ENCODE peak calls at places on chromosomes 4 and X, in ten cellular contexts. One of them, this sample, is unnamed.

GRCh38 chrX:67612231-67612630 is 68.4 kb downstream of the AR start:
- DNase-seq in heart left ventricle: no peak
- DNase-seq in brain microvascular endothelial cell: no peak
- DNase-seq in fibroblast of pulmonary artery: no peak
- DNase-seq in fibroblast of villous mesenchyme: peak
- DNase-seq in upper lobe of right lung: no peak
- DNase-seq in GM12865: no peak
- DNase-seq in cardiac muscle cell: no peak
- DNase-seq in stomach: no peak
- DNase-seq in psoas muscle: no peak
- DNase-seq in this sample: peak

GRCh38 chr4:109665783-109666455 is 37.3 kb downstream of the CASP6 start:
- DNase-seq in stomach: no peak
- DNase-seq in fibroblast of pulmonary artery: no peak
- DNase-seq in GM12865: no peak
- DNase-seq in fibroblast of villous mesenchyme: no peak
- DNase-seq in brain microvascular endothelial cell: no peak
- DNase-seq in cardiac muscle cell: no peak
- DNase-seq in upper lobe of right lung: no peak
- DNase-seq in heart left ventricle: no peak
- DNase-seq in psoas muscle: no peak
- DNase-seq in this sample: peak

GRCh38 chrX:97494756-97495372 is 611.2 kb downstream of the RPA4 start:
- DNase-seq in stomach: no peak
- DNase-seq in psoas muscle: no peak
- DNase-seq in cardiac muscle cell: no peak
- DNase-seq in fibroblast of pulmonary artery: no peak
- DNase-seq in heart left ventricle: no peak
- DNase-seq in GM12865: peak
- DNase-seq in brain microvascular endothelial cell: no peak
- DNase-seq in fibroblast of villous mesenchyme: no peak
- DNase-seq in upper lobe of right lung: no peak
- DNase-seq in this sample: no peak

GRCh38 chr4:168585168-168586091 is 88.6 kb downstream of the PALLD start:
- DNase-seq in fibroblast of villous mesenchyme: peak
- DNase-seq in stomach: peak
- DNase-seq in GM12865: peak
- DNase-seq in psoas muscle: peak
- DNase-seq in heart left ventricle: peak
- DNase-seq in upper lobe of right lung: peak
- DNase-seq in fibroblast of pulmonary artery: peak
- DNase-seq in cardiac muscle cell: peak
- DNase-seq in brain microvascular endothelial cell: peak
- DNase-seq in this sample: no peak

GRCh38 chr4:150224896-150225591 is 146.8 kb downstream of the DCLK2 start:
- DNase-seq in fibroblast of villous mesenchyme: peak
- DNase-seq in fibroblast of pulmonary artery: peak
- DNase-seq in brain microvascular endothelial cell: peak
- DNase-seq in heart left ventricle: no peak
- DNase-seq in stomach: no peak
- DNase-seq in GM12865: no peak
- DNase-seq in upper lobe of right lung: no peak
- DNase-seq in psoas muscle: no peak
- DNase-seq in cardiac muscle cell: peak
- DNase-seq in this sample: no peak

GRCh38 chr4:128775916-128776315 is 33.6 kb upstream of the JADE1 start:
- DNase-seq in psoas muscle: no peak
- DNase-seq in stomach: no peak
- DNase-seq in fibroblast of villous mesenchyme: no peak
- DNase-seq in fibroblast of pulmonary artery: no peak
- DNase-seq in cardiac muscle cell: no peak
- DNase-seq in GM12865: no peak
- DNase-seq in upper lobe of right lung: no peak
- DNase-seq in heart left ventricle: no peak
- DNase-seq in brain microvascular endothelial cell: no peak
- DNase-seq in this sample: no peak

GRCh38 chrX:135931644-135932487 is 38.4 kb downstream of the SAGE1 start:
- DNase-seq in brain microvascular endothelial cell: peak
- DNase-seq in cardiac muscle cell: peak
- DNase-seq in fibroblast of villous mesenchyme: peak
- DNase-seq in psoas muscle: peak
- DNase-seq in upper lobe of right lung: no peak
- DNase-seq in heart left ventricle: no peak
- DNase-seq in stomach: peak
- DNase-seq in fibroblast of pulmonary artery: peak
- DNase-seq in GM12865: peak
- DNase-seq in this sample: peak

GRCh38 chr4:138868562-138868961 is 147.0 kb upstream of the NOCT start:
- DNase-seq in cardiac muscle cell: peak
- DNase-seq in psoas muscle: no peak
- DNase-seq in brain microvascular endothelial cell: no peak
- DNase-seq in heart left ventricle: no peak
- DNase-seq in stomach: no peak
- DNase-seq in upper lobe of right lung: no peak
- DNase-seq in GM12865: no peak
- DNase-seq in fibroblast of pulmonary artery: no peak
- DNase-seq in fibroblast of villous mesenchyme: peak
- DNase-seq in this sample: no peak

GRCh38 chrX:114626323-114626722 is 42.4 kb downstream of the HTR2C start:
- DNase-seq in cardiac muscle cell: peak
- DNase-seq in heart left ventricle: no peak
- DNase-seq in psoas muscle: no peak
- DNase-seq in upper lobe of right lung: no peak
- DNase-seq in fibroblast of villous mesenchyme: peak
- DNase-seq in stomach: no peak
- DNase-seq in fibroblast of pulmonary artery: peak
- DNase-seq in brain microvascular endothelial cell: no peak
- DNase-seq in GM12865: peak
- DNase-seq in this sample: no peak
- TF ChIP-seq CTCF in cardiac muscle cell: peak
- TF ChIP-seq CTCF in heart left ventricle: peak
- TF ChIP-seq CTCF in psoas muscle: peak
- TF ChIP-seq CTCF in upper lobe of right lung: peak
- TF ChIP-seq CTCF in fibroblast of villous mesenchyme: peak
- TF ChIP-seq CTCF in stomach: peak
- TF ChIP-seq CTCF in fibroblast of pulmonary artery: peak
- TF ChIP-seq CTCF in brain microvascular endothelial cell: peak
- TF ChIP-seq CTCF in GM12865: peak
- TF ChIP-seq CTCF in this sample: peak

DNA sequence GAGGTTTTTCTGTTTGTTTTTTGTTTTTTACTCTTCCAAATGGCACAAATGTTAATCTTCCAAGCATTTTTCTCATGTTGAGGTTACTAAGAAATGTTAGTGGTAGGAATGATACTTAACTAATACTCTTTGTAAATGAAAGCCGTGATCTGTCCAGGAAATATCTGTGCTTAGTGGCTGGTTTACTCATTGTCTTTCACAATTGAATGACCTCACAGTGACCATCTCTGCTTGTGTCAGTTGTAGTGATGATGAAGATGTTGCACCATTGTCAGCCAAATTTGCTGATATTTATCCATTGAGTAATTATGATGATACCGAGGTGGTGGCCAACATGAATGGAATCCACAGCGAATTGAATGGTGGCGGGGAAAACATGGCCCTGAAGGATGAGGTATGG is 93.5 kb downstream of the TNIP2 start:
- DNase-seq in GM12865: no peak
- DNase-seq in fibroblast of villous mesenchyme: peak
- DNase-seq in brain microvascular endothelial cell: peak
- DNase-seq in fibroblast of pulmonary artery: peak
- DNase-seq in stomach: no peak
- DNase-seq in cardiac muscle cell: peak
- DNase-seq in heart left ventricle: no peak
- DNase-seq in upper lobe of right lung: no peak
- DNase-seq in psoas muscle: no peak
- DNase-seq in this sample: no peak
- H3K4me3 ChIP-seq in GM12865: no peak
- H3K4me3 ChIP-seq in fibroblast of villous mesenchyme: no peak
- H3K4me3 ChIP-seq in brain microvascular endothelial cell: no peak
- H3K4me3 ChIP-seq in fibroblast of pulmonary artery: no peak
- H3K4me3 ChIP-seq in stomach: no peak
- H3K4me3 ChIP-seq in cardiac muscle cell: no peak
- H3K4me3 ChIP-seq in heart left ventricle: no peak
- H3K4me3 ChIP-seq in upper lobe of right lung: no peak
- H3K4me3 ChIP-seq in psoas muscle: no peak
- H3K4me3 ChIP-seq in this sample: no peak

GRCh38 chr4:52718123-52718522 is 33.1 kb downstream of the ERVMER34-1 start:
- DNase-seq in stomach: no peak
- DNase-seq in fibroblast of pulmonary artery: peak
- DNase-seq in GM12865: peak
- DNase-seq in fibroblast of villous mesenchyme: peak
- DNase-seq in cardiac muscle cell: peak
- DNase-seq in psoas muscle: no peak
- DNase-seq in brain microvascular endothelial cell: no peak
- DNase-seq in upper lobe of right lung: no peak
- DNase-seq in heart left ventricle: no peak
- DNase-seq in this sample: no peak
- TF ChIP-seq CTCF in stomach: no peak
- TF ChIP-seq CTCF in fibroblast of pulmonary artery: no peak
- TF ChIP-seq CTCF in GM12865: no peak
- TF ChIP-seq CTCF in fibroblast of villous mesenchyme: no peak
- TF ChIP-seq CTCF in cardiac muscle cell: no peak
- TF ChIP-seq CTCF in psoas muscle: no peak
- TF ChIP-seq CTCF in brain microvascular endothelial cell: no peak
- TF ChIP-seq CTCF in upper lobe of right lung: no peak
- TF ChIP-seq CTCF in heart left ventricle: no peak
- TF ChIP-seq CTCF in this sample: no peak

GRCh38 chr4:156584100-156584499 is 387.5 kb downstream of the PDGFC start:
- DNase-seq in brain microvascular endothelial cell: no peak
- DNase-seq in heart left ventricle: no peak
- DNase-seq in stomach: no peak
- DNase-seq in cardiac muscle cell: peak
- DNase-seq in psoas muscle: no peak
- DNase-seq in fibroblast of pulmonary artery: peak
- DNase-seq in GM12865: no peak
- DNase-seq in fibroblast of villous mesenchyme: peak
- DNase-seq in upper lobe of right lung: no peak
- DNase-seq in this sample: peak

GRCh38 chr4:156578713-156579112 is 392.9 kb downstream of the PDGFC start:
- DNase-seq in heart left ventricle: no peak
- DNase-seq in brain microvascular endothelial cell: no peak
- DNase-seq in stomach: no peak
- DNase-seq in GM12865: no peak
- DNase-seq in fibroblast of pulmonary artery: no peak
- DNase-seq in upper lobe of right lung: no peak
- DNase-seq in cardiac muscle cell: no peak
- DNase-seq in psoas muscle: no peak
- DNase-seq in fibroblast of villous mesenchyme: no peak
- DNase-seq in this sample: no peak

GRCh38 chr4:156581282-156581681 is 390.3 kb downstream of the PDGFC start:
- DNase-seq in cardiac muscle cell: no peak
- DNase-seq in stomach: no peak
- DNase-seq in GM12865: no peak
- DNase-seq in fibroblast of pulmonary artery: no peak
- DNase-seq in heart left ventricle: no peak
- DNase-seq in upper lobe of right lung: no peak
- DNase-seq in brain microvascular endothelial cell: no peak
- DNase-seq in psoas muscle: no peak
- DNase-seq in fibroblast of villous mesenchyme: no peak
- DNase-seq in this sample: no peak

GRCh38 chr4:156583265-156583664 is 388.3 kb downstream of the PDGFC start:
- DNase-seq in brain microvascular endothelial cell: no peak
- DNase-seq in cardiac muscle cell: no peak
- DNase-seq in fibroblast of pulmonary artery: no peak
- DNase-seq in stomach: no peak
- DNase-seq in upper lobe of right lung: no peak
- DNase-seq in psoas muscle: no peak
- DNase-seq in fibroblast of villous mesenchyme: no peak
- DNase-seq in GM12865: no peak
- DNase-seq in heart left ventricle: no peak
- DNase-seq in this sample: no peak

GRCh38 chr4:156581693-156582092 is 389.9 kb downstream of the PDGFC start:
- DNase-seq in brain microvascular endothelial cell: no peak
- DNase-seq in cardiac muscle cell: no peak
- DNase-seq in stomach: no peak
- DNase-seq in psoas muscle: no peak
- DNase-seq in upper lobe of right lung: no peak
- DNase-seq in heart left ventricle: no peak
- DNase-seq in fibroblast of pulmonary artery: no peak
- DNase-seq in GM12865: no peak
- DNase-seq in fibroblast of villous mesenchyme: no peak
- DNase-seq in this sample: peak
- H3K4me3 ChIP-seq in brain microvascular endothelial cell: no peak
- H3K4me3 ChIP-seq in cardiac muscle cell: no peak
- H3K4me3 ChIP-seq in stomach: peak
- H3K4me3 ChIP-seq in psoas muscle: no peak
- H3K4me3 ChIP-seq in upper lobe of right lung: peak
- H3K4me3 ChIP-seq in heart left ventricle: no peak
- H3K4me3 ChIP-seq in fibroblast of pulmonary artery: no peak
- H3K4me3 ChIP-seq in GM12865: no peak
- H3K4me3 ChIP-seq in fibroblast of villous mesenchyme: peak
- H3K4me3 ChIP-seq in this sample: no peak

DNA sequence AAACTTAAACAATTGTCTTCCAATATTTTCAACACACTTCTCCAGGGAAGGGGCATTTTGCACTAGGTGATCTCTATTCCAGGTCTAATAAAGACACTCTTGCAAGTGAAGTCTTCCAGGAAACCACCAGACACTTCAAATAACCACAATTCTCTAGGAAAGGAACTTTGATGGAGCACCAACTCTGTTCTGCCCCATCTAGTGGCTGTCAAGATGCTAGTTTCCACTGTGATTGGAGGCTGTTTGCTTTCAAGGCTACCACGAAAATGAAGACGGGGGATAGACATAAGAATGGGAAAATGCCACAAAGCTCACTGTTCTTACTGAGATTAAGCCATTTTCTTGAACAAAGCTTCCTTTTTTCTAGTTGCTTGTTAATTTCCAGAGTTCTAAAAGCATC is 100.6 kb upstream of the F9 start:
- DNase-seq in brain microvascular endothelial cell: no peak
- DNase-seq in stomach: no peak
- DNase-seq in heart left ventricle: no peak
- DNase-seq in cardiac muscle cell: no peak
- DNase-seq in fibroblast of pulmonary artery: no peak
- DNase-seq in GM12865: no peak
- DNase-seq in fibroblast of villous mesenchyme: no peak
- DNase-seq in upper lobe of right lung: no peak
- DNase-seq in psoas muscle: no peak
- DNase-seq in this sample: peak
- TF ChIP-seq CTCF in brain microvascular endothelial cell: peak
- TF ChIP-seq CTCF in stomach: peak
- TF ChIP-seq CTCF in heart left ventricle: peak
- TF ChIP-seq CTCF in cardiac muscle cell: no peak
- TF ChIP-seq CTCF in fibroblast of pulmonary artery: no peak
- TF ChIP-seq CTCF in GM12865: no peak
- TF ChIP-seq CTCF in fibroblast of villous mesenchyme: no peak
- TF ChIP-seq CTCF in upper lobe of right lung: no peak
- TF ChIP-seq CTCF in psoas muscle: peak
- TF ChIP-seq CTCF in this sample: peak

This sample was measured in LNCaP clone FGC.